ENCODE peak calls at places on chromosomes 1 and 21, in six cellular contexts. O is OCI-LY7, K is body of pancreas, D is lung, M is astrocyte of the spinal cord, J is GM10248. C is an unnamed sample.

GRCh38 chr1:44366576-44366975 is 11.5 kb upstream of the ERI3 start:
- DNase-seq in M (no peak), J (no peak), D (no peak), K (no peak), O (no peak), C (no peak)

GRCh38 chr1:5847013-5847654 is 145.1 kb downstream of the NPHP4 start:
- DNase-seq in K (no peak), J (no peak), M (peak), D (no peak), O (no peak), C (no peak)

GRCh38 chr1:245154429-245155185 is at the start of gene KIF26B:
- DNase-seq in K (no peak), J (peak), O (no peak), D (no peak), M (peak), C (peak)

GRCh38 chr21:39125752-39126485 is 57.3 kb downstream of the PSMG1 start:
- DNase-seq in J (peak), O (peak), D (peak), K (peak), M (peak), C (peak)

GRCh38 chr1:46369542-46370213 is 24.4 kb upstream of the FAAH start:
- DNase-seq in J (no peak), K (no peak), O (no peak), M (no peak), D (no peak), C (no peak)

GRCh38 chr1:40350391-40350790 is 23.1 kb upstream of the SMAP2 start:
- DNase-seq in J (no peak), D (no peak), O (peak), K (no peak), M (no peak), C (no peak)

GRCh38 chr1:86788300-86789206 is 84.2 kb downstream of the SH3GLB1 start:
- DNase-seq in D (peak), K (peak), J (no peak), O (no peak), M (peak), C (no peak)

GRCh38 chr1:168338589-168339503 is 58.2 kb downstream of the TBX19 start:
- DNase-seq in J (no peak), D (no peak), K (no peak), M (no peak), O (no peak), C (no peak)

GRCh38 chr1:31371560-31371959 is 1.3 kb downstream of the FABP3 start:
- DNase-seq in O (no peak), M (no peak), K (peak), J (no peak), D (no peak), C (no peak)

GRCh38 chr1:24321712-24322635 is 2.8 kb downstream of the GRHL3 start:
- DNase-seq in K (peak), M (peak), O (peak), J (peak), D (peak), C (peak)

GRCh38 chr1:70204578-70204977 is 801 bp downstream of the LRRC40 start:
- DNase-seq in K (no peak), D (no peak), O (peak), M (peak), J (no peak), C (no peak)

DNA sequence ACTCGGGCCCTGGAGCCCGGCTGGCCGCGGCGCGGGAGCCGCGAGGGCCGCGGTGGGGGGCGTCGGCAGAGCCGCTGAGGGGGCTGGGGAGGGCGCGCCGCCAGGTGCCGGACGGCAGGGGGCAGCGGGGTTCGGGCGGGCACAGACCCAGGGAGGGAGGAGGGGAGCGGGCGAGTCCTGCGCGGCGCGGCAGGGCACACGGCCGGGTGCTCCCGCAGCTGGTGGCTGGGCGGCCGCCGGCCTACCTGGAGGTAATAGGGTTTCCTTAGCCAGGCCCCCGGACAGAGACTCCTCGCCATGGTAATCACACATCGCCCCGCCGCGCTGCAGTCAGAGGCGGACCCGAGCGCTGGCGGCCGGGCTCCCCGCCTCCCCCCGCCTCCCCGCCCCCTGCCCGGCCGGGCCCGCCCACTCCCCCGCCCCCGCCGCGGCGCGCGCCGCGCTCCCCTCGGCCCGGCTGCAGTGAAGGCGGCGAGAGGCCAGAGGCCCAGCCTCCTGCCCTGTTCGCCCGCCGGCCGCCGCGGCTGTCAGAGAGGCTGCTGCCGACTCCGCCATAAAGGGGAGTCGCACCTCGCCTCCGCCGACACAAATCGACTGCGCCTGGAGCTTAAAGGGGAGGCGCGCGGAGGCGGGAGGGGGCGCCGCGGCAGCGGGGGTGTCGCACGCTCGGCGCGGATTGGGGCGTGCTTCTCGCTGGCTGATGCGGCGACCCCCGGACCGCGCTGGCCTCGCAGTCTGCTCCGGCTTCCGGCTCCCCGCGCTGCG is at the start of gene DIPK1A:
- DNase-seq in D (peak), J (peak), M (peak), O (peak), K (peak), C (peak)
- TF ChIP-seq CTCF in D (no peak), J (peak), M (no peak), O (no peak), K (no peak), C (peak)

GRCh38 chr1:194159941-194160340 is 973.5 kb upstream of the B3GALT2 start:
- DNase-seq in J (no peak), O (peak), K (no peak), D (no peak), M (no peak), C (no peak)
- TF ChIP-seq CTCF in J (no peak), O (peak), K (no peak), D (no peak), M (no peak), C (no peak)

GRCh38 chr1:29416825-29417557 is 180.7 kb downstream of the PTPRU start:
- DNase-seq in J (no peak), O (no peak), K (peak), M (peak), D (no peak), C (no peak)

GRCh38 chr1:29415861-29416260 is 179.5 kb downstream of the PTPRU start:
- DNase-seq in O (no peak), K (no peak), J (no peak), D (no peak), M (no peak), C (no peak)

GRCh38 chr1:29417558-29417858 is 181.2 kb downstream of the PTPRU start:
- DNase-seq in M (no peak), O (no peak), J (no peak), K (no peak), D (no peak), C (no peak)

GRCh38 chr1:29415156-29415830 is 179.0 kb downstream of the PTPRU start:
- DNase-seq in D (no peak), M (no peak), J (no peak), K (peak), O (no peak), C (no peak)

GRCh38 chr1:29416267-29416666 is 179.9 kb downstream of the PTPRU start:
- DNase-seq in D (no peak), J (no peak), M (no peak), O (no peak), K (no peak), C (no peak)
- TF ChIP-seq CTCF in D (no peak), J (no peak), M (peak), O (no peak), K (no peak), C (no peak)

GRCh38 chr1:34342334-34342733 is 165.6 kb downstream of the C1orf94 start:
- DNase-seq in M (no peak), K (no peak), J (no peak), O (no peak), D (no peak), C (no peak)
- TF ChIP-seq CTCF in M (no peak), K (no peak), J (no peak), O (no peak), D (no peak), C (no peak)

GRCh38 chr1:207393610-207394009 is 60.5 kb upstream of the CR2 start:
- DNase-seq in M (peak), J (no peak), D (no peak), O (no peak), K (peak), C (no peak)

GRCh38 chr1:207398986-207399385 is 55.1 kb upstream of the CR2 start:
- DNase-seq in M (no peak), J (no peak), D (no peak), K (no peak), O (no peak), C (no peak)

GRCh38 chr1:207401578-207401977 is 52.5 kb upstream of the CR2 start:
- DNase-seq in D (no peak), M (no peak), O (no peak), K (no peak), J (no peak), C (no peak)

GRCh38 chr1:207396360-207396759 is 57.8 kb upstream of the CR2 start:
- DNase-seq in D (no peak), O (no peak), J (no peak), K (no peak), M (no peak), C (no peak)

GRCh38 chr1:207397525-207397926 is 56.6 kb upstream of the CR2 start:
- DNase-seq in J (no peak), O (no peak), D (no peak), K (no peak), M (no peak), C (no peak)
- TF ChIP-seq CTCF in J (no peak), O (peak), D (no peak), K (no peak), M (no peak), C (no peak)

GRCh38 chr1:232045571-232045970 is 419.0 kb downstream of the DISC1 start:
- DNase-seq in M (no peak), D (no peak), K (no peak), J (no peak), O (no peak), C (no peak)

GRCh38 chr1:232044728-232045127 is 418.1 kb downstream of the DISC1 start:
- DNase-seq in K (no peak), O (no peak), D (peak), J (no peak), M (no peak), C (no peak)

GRCh38 chr1:232046531-232047283 is 420.1 kb downstream of the DISC1 start:
- DNase-seq in D (no peak), O (no peak), J (no peak), M (no peak), K (no peak), C (no peak)

GRCh38 chr1:232047473-232047872 is 420.9 kb downstream of the DISC1 start:
- DNase-seq in K (no peak), O (no peak), J (no peak), D (no peak), M (no peak), C (no peak)

DNA sequence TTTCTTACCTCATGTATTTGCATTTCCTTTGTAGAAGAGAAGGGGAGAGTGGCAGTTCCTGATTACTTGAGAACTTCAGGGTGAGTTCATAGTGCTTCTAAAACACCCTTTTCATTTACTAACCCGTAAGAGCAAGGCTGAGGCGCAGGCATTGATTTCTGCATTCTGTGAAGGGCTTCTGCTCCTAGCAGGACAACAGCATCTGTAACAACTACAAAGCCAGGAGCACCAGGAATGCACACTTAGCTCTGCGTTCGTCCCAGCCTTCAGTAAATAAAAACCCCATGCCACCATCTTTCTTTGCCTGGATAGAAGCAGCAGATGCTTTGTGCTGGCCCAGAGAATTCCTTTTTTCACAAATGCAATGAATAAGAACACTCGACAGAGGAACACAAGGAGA is 418.5 kb downstream of the DISC1 start:
- DNase-seq in M (no peak), D (no peak), K (no peak), J (no peak), O (no peak), C (no peak)
- TF ChIP-seq CTCF in M (no peak), D (no peak), K (no peak), J (no peak), O (no peak), C (no peak)

GRCh38 chr1:235954306-235955283 is 87.9 kb upstream of the LYST start:
- DNase-seq in O (peak), M (no peak), K (peak), J (peak), D (peak), C (peak)
- TF ChIP-seq CTCF in O (peak), M (no peak), K (no peak), J (peak), D (no peak), C (no peak)

DNA sequence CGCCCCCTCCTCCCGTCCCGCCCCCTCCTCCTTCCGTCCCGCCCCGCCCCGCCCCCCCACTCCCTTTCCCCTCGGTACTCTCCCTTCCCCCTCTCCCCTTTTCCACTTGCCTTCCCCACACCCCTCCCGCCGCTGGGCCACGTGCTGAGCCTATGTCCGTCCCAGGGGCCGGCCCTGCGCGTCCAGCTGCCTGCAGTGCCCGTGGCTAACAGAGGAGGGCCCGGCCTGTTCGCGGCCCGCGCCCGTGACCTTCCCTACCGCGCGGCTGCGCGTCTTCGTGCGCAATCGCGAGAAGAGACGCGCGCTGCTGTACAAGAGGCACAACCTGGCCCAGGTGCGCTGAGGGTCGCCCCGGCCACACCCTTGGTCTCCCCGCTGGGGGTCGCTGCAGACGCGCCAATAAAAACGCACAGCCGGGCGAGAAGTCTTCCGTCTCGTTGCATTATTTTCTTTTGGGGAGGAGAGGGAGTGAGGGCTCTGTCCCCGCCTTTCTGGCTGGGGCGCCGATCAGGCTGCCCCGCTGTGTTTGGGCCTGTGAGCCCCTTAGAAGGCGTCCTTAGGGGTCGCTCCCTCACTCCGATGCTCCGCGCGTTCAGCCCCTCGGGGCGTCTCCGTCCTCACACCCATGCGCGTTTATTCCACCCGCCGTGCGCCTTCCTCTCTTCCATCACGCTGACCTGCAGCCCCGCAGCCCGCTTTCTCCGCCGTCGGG is 28.0 kb downstream of the TRIM11 start:
- DNase-seq in K (peak), M (peak), D (peak), O (peak), J (no peak), C (peak)
- TF ChIP-seq CTCF in K (peak), M (peak), D (no peak), O (peak), J (peak), C (peak)

C was measured in GM13976.